ENCODE peak calls at places on chromosomes 2 and 18, in five cellular contexts. N is HTR-8/SVneo, Z is MM.1S, G is Right ventricle myocardium superior, S is SW480. C is an unnamed sample.

GRCh38 chr2:174076948-174077347 is 111.8 kb upstream of the SP3 start:
- DNase-seq in S (no peak), N (no peak), Z (no peak), G (no peak), C (no peak)

GRCh38 chr2:128268611-128269357 is 49.9 kb downstream of the HS6ST1 start:
- DNase-seq in S (no peak), Z (no peak), G (peak; percentile 31), N (no peak), C (no peak)

GRCh38 chr2:128499367-128500135 is 180.9 kb upstream of the HS6ST1 start:
- DNase-seq in N (no peak), Z (no peak), S (no peak), G (no peak), C (no peak)

GRCh38 chr2:47747878-47748277 is 35.1 kb upstream of the MSH6 start:
- DNase-seq in S (no peak), G (no peak), Z (no peak), N (no peak), C (no peak)

GRCh38 chr2:218954541-218955300 is 4.7 kb upstream of the CDK5R2 start:
- DNase-seq in G (no peak), S (no peak), N (no peak), Z (no peak), C (no peak)

GRCh38 chr2:134669731-134670669 is 48.8 kb downstream of the TMEM163 start:
- DNase-seq in S (peak; percentile 97), G (no peak), Z (no peak), N (no peak), C (no peak)

GRCh38 chr18:47953471-47953931 is 23.0 kb upstream of the SMAD2 start:
- DNase-seq in Z (peak; percentile 62), S (no peak), G (peak; percentile 44), N (no peak), C (no peak)

GRCh38 chr2:207403950-207404349 is 125.8 kb upstream of the CREB1 start:
- DNase-seq in S (no peak), N (no peak), Z (no peak), G (no peak), C (no peak)

GRCh38 chr2:7269993-7270392 is 352.8 kb downstream of the RNF144A start:
- DNase-seq in N (no peak), G (no peak), Z (no peak), S (no peak), C (no peak)

GRCh38 chr2:181380581-181380980 is 76.6 kb upstream of the ITGA4 start:
- DNase-seq in Z (no peak), N (no peak), S (no peak), G (no peak), C (no peak)

GRCh38 chr2:189050110-189050712 is 76.0 kb downstream of the COL3A1 start:
- DNase-seq in Z (no peak), S (no peak), N (no peak), G (no peak), C (no peak)

GRCh38 chr2:59458862-59459261 is 1094.6 kb downstream of the BCL11A start:
- DNase-seq in G (no peak), Z (no peak), S (no peak), N (no peak), C (no peak)

GRCh38 chr2:201157694-201158093 is 25.2 kb upstream of the CASP10 start:
- DNase-seq in Z (no peak), S (no peak), G (no peak), N (no peak), C (no peak)

GRCh38 chr2:207224391-207224790 is 58.6 kb upstream of the KLF7 start:
- DNase-seq in N (no peak), S (no peak), Z (no peak), G (no peak), C (no peak)

GRCh38 chr2:44936275-44936674 is 5.2 kb upstream of the SIX3 start:
- DNase-seq in Z (no peak), N (no peak), G (no peak), S (no peak), C (no peak)

GRCh38 chr2:75424936-75425619 is 135.7 kb downstream of the EVA1A start:
- DNase-seq in G (no peak), Z (no peak), S (no peak), N (no peak), C (no peak)

GRCh38 chr2:176080540-176081355 is 3.0 kb downstream of the EVX2 start:
- DNase-seq in S (peak; percentile 82), G (no peak), N (no peak), Z (no peak), C (no peak)

GRCh38 chr2:46548103-46548486 is 68.7 kb downstream of the TMEM247 start:
- DNase-seq in S (no peak), N (no peak), Z (peak; percentile 42), G (peak; percentile 76), C (no peak)

GRCh38 chr2:189441709-189442074 is 418 bp downstream of the WDR75 start:
- DNase-seq in S (no peak), Z (no peak), G (no peak), N (no peak), C (no peak)

GRCh38 chr2:228417966-228418365 is 236.5 kb upstream of the SPHKAP start:
- DNase-seq in S (no peak), G (no peak), Z (peak; percentile 72), N (no peak), C (no peak)

GRCh38 chr2:9392895-9393757 is 30.2 kb downstream of the ITGB1BP1 start:
- DNase-seq in Z (no peak), S (no peak), N (no peak), G (peak; percentile 64), C (no peak)

GRCh38 chr18:79489900-79490592 is 94.3 kb downstream of the NFATC1 start:
- DNase-seq in N (no peak), Z (no peak), S (no peak), G (peak; percentile 24), C (no peak)

GRCh38 chr2:27713201-27713600 is 49.5 kb downstream of the SLC4A1AP start:
- DNase-seq in N (no peak), G (no peak), S (no peak), Z (no peak), C (no peak)

GRCh38 chr18:8911408-8912340 is 190.8 kb upstream of the NDUFV2 start:
- DNase-seq in Z (no peak), N (no peak), G (no peak), S (no peak), C (no peak)

GRCh38 chr2:217759991-217760390 is 242.8 kb downstream of the TNS1 start:
- DNase-seq in S (no peak), N (no peak), G (no peak), Z (no peak), C (no peak)

GRCh38 chr2:121279476-121279875 is 5.5 kb downstream of the TFCP2L1 start:
- DNase-seq in N (no peak), Z (no peak), G (no peak), S (no peak), C (no peak)

GRCh38 chr2:17059452-17059851 is 393.8 kb upstream of the CYRIA start:
- DNase-seq in Z (no peak), S (no peak), G (no peak), N (no peak), C (no peak)

GRCh38 chr2:72934683-72935610 is 17.6 kb downstream of the EMX1 start:
- DNase-seq in S (peak; percentile 73), N (no peak), G (no peak), Z (peak; percentile 46), C (no peak)

GRCh38 chr18:12742453-12742852 is 39.6 kb downstream of the PSMG2 start:
- DNase-seq in G (no peak), Z (no peak), N (peak; percentile 32), S (no peak), C (no peak)

GRCh38 chr2:159793265-159793664 is 4.7 kb downstream of the CD302 start:
- DNase-seq in N (no peak), G (no peak), S (no peak), Z (no peak), C (no peak)

GRCh38 chr18:10351221-10351795 is 103.1 kb upstream of the APCDD1 start:
- DNase-seq in G (no peak), N (no peak), Z (no peak), S (no peak), C (no peak)

GRCh38 chr2:26763019-26763418 is 1.1 kb upstream of the SLC35F6 start:
- DNase-seq in S (no peak), Z (no peak), N (no peak), G (peak; percentile 21), C (no peak)

GRCh38 chr2:149169653-149170052 is 131.2 kb downstream of the LYPD6B start:
- DNase-seq in Z (no peak), S (peak; percentile 81), G (no peak), N (no peak), C (no peak)

GRCh38 chr2:98601532-98602132 is 6.7 kb downstream of the COA5 start:
- DNase-seq in G (no peak), Z (peak; percentile 47), N (peak; percentile 51), S (peak; percentile 64), C (no peak)

GRCh38 chr2:177460973-177461585 is 68.5 kb downstream of the AGPS start:
- DNase-seq in N (no peak), S (no peak), G (no peak), Z (no peak), C (no peak)

GRCh38 chr2:36214682-36215081 is 140.9 kb upstream of the CRIM1 start:
- DNase-seq in Z (no peak), G (no peak), S (no peak), N (no peak), C (no peak)

GRCh38 chr2:8786463-8786862 is 51.0 kb downstream of the KIDINS220 start:
- DNase-seq in N (no peak), Z (no peak), S (no peak), G (no peak), C (no peak)

GRCh38 chr2:232437130-232437620 is 18.8 kb upstream of the ALPI start:
- DNase-seq in N (no peak), S (no peak), G (no peak), Z (no peak), C (no peak)

GRCh38 chr2:104050632-104051242 is 803.2 kb upstream of the POU3F3 start:
- DNase-seq in Z (no peak), N (no peak), S (no peak), G (no peak), C (no peak)

GRCh38 chr18:68623342-68623741 is 91.6 kb downstream of the TMX3 start:
- DNase-seq in G (no peak), N (peak; percentile 24), Z (peak; percentile 64), S (peak; percentile 14), C (peak; percentile 5)

C was measured in GM12864.